ENCODE peak calls at places on chromosomes 3 and 15, in six cellular contexts. One of them, this sample, is unnamed.

GRCh38 chr15:76339302-76340197 is 3.0 kb downstream of the ISL2 start:
- ATAC-seq in A549: no peak
- ATAC-seq in GM12878: peak
- ATAC-seq in K562: no peak
- ATAC-seq in upper lobe of left lung: peak
- ATAC-seq in HepG2: no peak
- ATAC-seq in this sample: no peak

GRCh38 chr3:143885803-143886427 is 37.6 kb upstream of the SLC9A9 start:
- ATAC-seq in A549: peak
- ATAC-seq in GM12878: peak
- ATAC-seq in K562: peak
- ATAC-seq in upper lobe of left lung: peak
- ATAC-seq in HepG2: peak
- ATAC-seq in this sample: no peak

GRCh38 chr3:163561151-163561550 is 1517.1 kb downstream of the SI start:
- ATAC-seq in A549: no peak
- ATAC-seq in GM12878: no peak
- ATAC-seq in K562: peak
- ATAC-seq in upper lobe of left lung: no peak
- ATAC-seq in HepG2: no peak
- ATAC-seq in this sample: no peak

GRCh38 chr15:64894395-64895056 is 17.2 kb upstream of the ANKDD1A start:
- ATAC-seq in A549: no peak
- ATAC-seq in GM12878: peak
- ATAC-seq in K562: no peak
- ATAC-seq in upper lobe of left lung: no peak
- ATAC-seq in HepG2: peak
- ATAC-seq in this sample: no peak

GRCh38 chr3:130829575-130829947 is 64.3 kb upstream of the ATP2C1 start:
- ATAC-seq in A549: no peak
- ATAC-seq in GM12878: peak
- ATAC-seq in K562: no peak
- ATAC-seq in upper lobe of left lung: no peak
- ATAC-seq in HepG2: no peak
- ATAC-seq in this sample: no peak

GRCh38 chr3:34000301-34000700 is 201.9 kb downstream of the PDCD6IP start:
- ATAC-seq in A549: peak
- ATAC-seq in GM12878: no peak
- ATAC-seq in K562: no peak
- ATAC-seq in upper lobe of left lung: no peak
- ATAC-seq in HepG2: no peak
- ATAC-seq in this sample: no peak

GRCh38 chr3:7382293-7383033 is 521.5 kb downstream of the GRM7 start:
- ATAC-seq in A549: no peak
- ATAC-seq in GM12878: no peak
- ATAC-seq in K562: no peak
- ATAC-seq in upper lobe of left lung: peak
- ATAC-seq in HepG2: no peak
- ATAC-seq in this sample: peak

GRCh38 chr3:72722930-72723726 is 125.1 kb downstream of the SHQ1 start:
- ATAC-seq in A549: peak
- ATAC-seq in GM12878: peak
- ATAC-seq in K562: no peak
- ATAC-seq in upper lobe of left lung: no peak
- ATAC-seq in HepG2: no peak
- ATAC-seq in this sample: no peak

GRCh38 chr15:38441130-38441519 is 12.8 kb upstream of the FAM98B start:
- ATAC-seq in A549: no peak
- ATAC-seq in GM12878: no peak
- ATAC-seq in K562: no peak
- ATAC-seq in upper lobe of left lung: no peak
- ATAC-seq in HepG2: no peak
- ATAC-seq in this sample: no peak

GRCh38 chr3:172298247-172298646 is 150.0 kb downstream of the GHSR start:
- ATAC-seq in A549: no peak
- ATAC-seq in GM12878: no peak
- ATAC-seq in K562: no peak
- ATAC-seq in upper lobe of left lung: no peak
- ATAC-seq in HepG2: no peak
- ATAC-seq in this sample: no peak

GRCh38 chr15:84979651-84980050 is 2.0 kb upstream of the PDE8A start:
- ATAC-seq in A549: peak
- ATAC-seq in GM12878: no peak
- ATAC-seq in K562: peak
- ATAC-seq in upper lobe of left lung: no peak
- ATAC-seq in HepG2: peak
- ATAC-seq in this sample: no peak

GRCh38 chr3:152047465-152047864 is 174.0 kb downstream of the SUCNR1 start:
- ATAC-seq in A549: no peak
- ATAC-seq in GM12878: no peak
- ATAC-seq in K562: no peak
- ATAC-seq in upper lobe of left lung: no peak
- ATAC-seq in HepG2: no peak
- ATAC-seq in this sample: peak

GRCh38 chr15:67779160-67780111 is 45.9 kb upstream of the SKOR1 start:
- ATAC-seq in A549: no peak
- ATAC-seq in GM12878: no peak
- ATAC-seq in K562: peak
- ATAC-seq in upper lobe of left lung: peak
- ATAC-seq in HepG2: no peak
- ATAC-seq in this sample: no peak

GRCh38 chr3:150035910-150036661 is 65.4 kb upstream of the PFN2 start:
- ATAC-seq in A549: no peak
- ATAC-seq in GM12878: no peak
- ATAC-seq in K562: no peak
- ATAC-seq in upper lobe of left lung: no peak
- ATAC-seq in HepG2: no peak
- ATAC-seq in this sample: no peak

GRCh38 chr15:74127954-74128784 is 2.2 kb upstream of the ISLR2 start:
- ATAC-seq in A549: peak
- ATAC-seq in GM12878: peak
- ATAC-seq in K562: no peak
- ATAC-seq in upper lobe of left lung: peak
- ATAC-seq in HepG2: no peak
- ATAC-seq in this sample: peak

GRCh38 chr15:40046721-40047412 is 7.9 kb upstream of the SRP14 start:
- ATAC-seq in A549: peak
- ATAC-seq in GM12878: peak
- ATAC-seq in K562: no peak
- ATAC-seq in upper lobe of left lung: peak
- ATAC-seq in HepG2: no peak
- ATAC-seq in this sample: no peak

GRCh38 chr3:30719536-30719935 is 113.1 kb downstream of the TGFBR2 start:
- ATAC-seq in A549: no peak
- ATAC-seq in GM12878: no peak
- ATAC-seq in K562: no peak
- ATAC-seq in upper lobe of left lung: no peak
- ATAC-seq in HepG2: no peak
- ATAC-seq in this sample: no peak

GRCh38 chr3:149424921-149425320 is 47.5 kb upstream of the TM4SF1 start:
- ATAC-seq in A549: no peak
- ATAC-seq in GM12878: no peak
- ATAC-seq in K562: no peak
- ATAC-seq in upper lobe of left lung: peak
- ATAC-seq in HepG2: no peak
- ATAC-seq in this sample: peak

GRCh38 chr15:67110958-67111864 is 45.8 kb downstream of the SMAD3 start:
- ATAC-seq in A549: no peak
- ATAC-seq in GM12878: no peak
- ATAC-seq in K562: no peak
- ATAC-seq in upper lobe of left lung: no peak
- ATAC-seq in HepG2: no peak
- ATAC-seq in this sample: no peak

GRCh38 chr3:29646042-29646441 is 365.2 kb downstream of the RBMS3 start:
- ATAC-seq in A549: no peak
- ATAC-seq in GM12878: no peak
- ATAC-seq in K562: no peak
- ATAC-seq in upper lobe of left lung: no peak
- ATAC-seq in HepG2: no peak
- ATAC-seq in this sample: no peak

GRCh38 chr3:159748408-159748807 is 240.2 kb upstream of the IL12A start:
- ATAC-seq in A549: no peak
- ATAC-seq in GM12878: no peak
- ATAC-seq in K562: no peak
- ATAC-seq in upper lobe of left lung: no peak
- ATAC-seq in HepG2: no peak
- ATAC-seq in this sample: no peak

GRCh38 chr3:58630081-58630709 is 36.4 kb downstream of the FAM3D start:
- ATAC-seq in A549: peak
- ATAC-seq in GM12878: peak
- ATAC-seq in K562: peak
- ATAC-seq in upper lobe of left lung: peak
- ATAC-seq in HepG2: peak
- ATAC-seq in this sample: peak

GRCh38 chr3:171358891-171359218 is 101.3 kb downstream of the TNIK start:
- ATAC-seq in A549: no peak
- ATAC-seq in GM12878: peak
- ATAC-seq in K562: no peak
- ATAC-seq in upper lobe of left lung: no peak
- ATAC-seq in HepG2: peak
- ATAC-seq in this sample: no peak

GRCh38 chr15:38864827-38865604 is 300.4 kb upstream of the RASGRP1 start:
- ATAC-seq in A549: no peak
- ATAC-seq in GM12878: no peak
- ATAC-seq in K562: no peak
- ATAC-seq in upper lobe of left lung: peak
- ATAC-seq in HepG2: no peak
- ATAC-seq in this sample: peak

GRCh38 chr3:64184621-64185020 is 40.6 kb downstream of the PRICKLE2 start:
- ATAC-seq in A549: no peak
- ATAC-seq in GM12878: no peak
- ATAC-seq in K562: no peak
- ATAC-seq in upper lobe of left lung: no peak
- ATAC-seq in HepG2: no peak
- ATAC-seq in this sample: peak

GRCh38 chr3:129611812-129612349 is 5.4 kb upstream of the PLXND1 start:
- ATAC-seq in A549: peak
- ATAC-seq in GM12878: no peak
- ATAC-seq in K562: no peak
- ATAC-seq in upper lobe of left lung: peak
- ATAC-seq in HepG2: peak
- ATAC-seq in this sample: peak

GRCh38 chr3:177523072-177523675 is 325.9 kb upstream of the TBL1XR1 start:
- ATAC-seq in A549: no peak
- ATAC-seq in GM12878: no peak
- ATAC-seq in K562: no peak
- ATAC-seq in upper lobe of left lung: no peak
- ATAC-seq in HepG2: no peak
- ATAC-seq in this sample: no peak

GRCh38 chr3:148075829-148076716 is 621.6 kb upstream of the AGTR1 start:
- ATAC-seq in A549: peak
- ATAC-seq in GM12878: peak
- ATAC-seq in K562: no peak
- ATAC-seq in upper lobe of left lung: peak
- ATAC-seq in HepG2: peak
- ATAC-seq in this sample: no peak

GRCh38 chr15:71565006-71565405 is 245.3 kb upstream of the NR2E3 start:
- ATAC-seq in A549: no peak
- ATAC-seq in GM12878: no peak
- ATAC-seq in K562: no peak
- ATAC-seq in upper lobe of left lung: no peak
- ATAC-seq in HepG2: no peak
- ATAC-seq in this sample: no peak

GRCh38 chr3:148730676-148731075 is 33.0 kb downstream of the AGTR1 start:
- ATAC-seq in A549: no peak
- ATAC-seq in GM12878: no peak
- ATAC-seq in K562: no peak
- ATAC-seq in upper lobe of left lung: no peak
- ATAC-seq in HepG2: no peak
- ATAC-seq in this sample: no peak

GRCh38 chr3:13380991-13381390 is 39.1 kb downstream of the NUP210 start:
- ATAC-seq in A549: no peak
- ATAC-seq in GM12878: no peak
- ATAC-seq in K562: no peak
- ATAC-seq in upper lobe of left lung: no peak
- ATAC-seq in HepG2: no peak
- ATAC-seq in this sample: no peak

GRCh38 chr3:51970606-51971300 is 3.1 kb downstream of the ABHD14B start:
- ATAC-seq in A549: no peak
- ATAC-seq in GM12878: no peak
- ATAC-seq in K562: no peak
- ATAC-seq in upper lobe of left lung: no peak
- ATAC-seq in HepG2: no peak
- ATAC-seq in this sample: no peak
- TF ChIP-seq POLR2A in A549: no peak
- TF ChIP-seq POLR2A in GM12878: no peak
- TF ChIP-seq POLR2A in K562: no peak
- TF ChIP-seq POLR2A in upper lobe of left lung: no peak
- TF ChIP-seq POLR2A in HepG2: no peak
- TF ChIP-seq POLR2A in this sample: no peak

GRCh38 chr3:43770426-43771103 is 79.8 kb downstream of the ABHD5 start:
- ATAC-seq in A549: peak
- ATAC-seq in GM12878: no peak
- ATAC-seq in K562: peak
- ATAC-seq in upper lobe of left lung: peak
- ATAC-seq in HepG2: peak
- ATAC-seq in this sample: peak
- TF ChIP-seq EP300 in A549: no peak
- TF ChIP-seq EP300 in GM12878: no peak
- TF ChIP-seq EP300 in K562: peak
- TF ChIP-seq EP300 in upper lobe of left lung: no peak
- TF ChIP-seq EP300 in HepG2: no peak
- TF ChIP-seq EP300 in this sample: no peak

GRCh38 chr15:23759964-23760363 is 72.9 kb upstream of the NDN start:
- ATAC-seq in A549: peak
- ATAC-seq in GM12878: no peak
- ATAC-seq in K562: no peak
- ATAC-seq in upper lobe of left lung: no peak
- ATAC-seq in HepG2: peak
- ATAC-seq in this sample: no peak
- TF ChIP-seq CTCF in A549: no peak
- TF ChIP-seq CTCF in GM12878: no peak
- TF ChIP-seq CTCF in K562: no peak
- TF ChIP-seq CTCF in upper lobe of left lung: no peak
- TF ChIP-seq CTCF in HepG2: peak
- TF ChIP-seq CTCF in this sample: no peak

DNA sequence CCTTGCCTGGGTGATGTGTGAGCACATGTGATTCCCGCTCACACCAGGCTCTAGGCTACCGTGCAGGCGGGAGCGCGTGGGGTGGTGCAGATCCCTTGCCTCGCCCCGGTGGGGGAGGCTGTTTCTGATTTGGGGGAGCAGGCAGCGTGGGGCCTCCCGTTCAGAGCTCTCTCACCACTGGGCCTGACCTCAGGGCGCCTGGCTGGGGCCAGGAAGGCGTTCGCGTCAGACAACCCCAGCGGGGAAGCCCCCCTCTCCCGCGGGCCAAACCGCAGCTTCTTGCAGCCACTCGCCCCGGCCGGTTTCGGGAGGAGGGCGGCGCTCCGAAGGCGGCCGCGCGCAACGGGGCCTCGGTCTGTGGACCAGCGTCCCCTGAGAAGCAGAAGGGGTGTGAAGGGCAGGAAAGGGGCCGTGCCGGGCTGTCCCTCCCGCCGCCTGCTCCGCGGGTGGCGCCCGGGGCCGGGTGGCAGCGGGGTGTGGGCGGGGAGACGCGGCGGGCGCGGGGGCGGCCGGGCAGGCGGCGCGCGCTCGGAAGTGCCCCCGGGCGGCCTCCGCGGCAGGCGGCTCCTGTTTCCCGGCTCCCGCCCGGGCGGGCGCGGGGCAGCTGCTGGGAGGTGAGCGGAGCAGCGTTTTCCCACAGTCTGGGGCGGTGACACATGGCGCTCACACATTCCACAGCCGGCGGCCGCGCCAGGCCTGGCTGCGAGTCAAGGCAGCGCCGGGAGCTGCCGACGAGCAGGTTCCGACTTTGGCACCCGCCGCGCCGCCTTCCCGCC is 65.1 kb upstream of the HES1 start:
- ATAC-seq in A549: peak
- ATAC-seq in GM12878: peak
- ATAC-seq in K562: peak
- ATAC-seq in upper lobe of left lung: peak
- ATAC-seq in HepG2: peak
- ATAC-seq in this sample: peak
- TF ChIP-seq POLR2A in A549: no peak
- TF ChIP-seq POLR2A in GM12878: peak
- TF ChIP-seq POLR2A in K562: peak
- TF ChIP-seq POLR2A in upper lobe of left lung: peak
- TF ChIP-seq POLR2A in HepG2: peak
- TF ChIP-seq POLR2A in this sample: no peak